ENCODE peak calls at places on chromosomes 6 and 20, in four cellular contexts. G is ecto neural progenitor cell, A is nucleus accumbens, P is ovary. N is an unnamed sample.

GRCh38 chr6:26269406-26270120 is 95.4 kb upstream of the BTN3A2 start:
- DNase-seq in G (no peak), A (no peak), P (no peak), N (no peak)

GRCh38 chr6:45116714-45117410 is 211.3 kb upstream of the RUNX2 start:
- DNase-seq in G (no peak), A (no peak), P (no peak), N (no peak)

GRCh38 chr6:158242071-158242606 is 70.1 kb upstream of the TULP4 start:
- DNase-seq in G (no peak), A (no peak), P (no peak), N (no peak)

GRCh38 chr20:52805892-52806291 is 166.3 kb upstream of the TSHZ2 start:
- DNase-seq in G (no peak), A (no peak), P (no peak), N (no peak)

GRCh38 chr6:54860739-54861138 is 14.2 kb downstream of the FAM83B start:
- DNase-seq in G (no peak), A (no peak), P (no peak), N (no peak)

GRCh38 chr6:21593927-21594421 is 423 bp downstream of the SOX4 start:
- DNase-seq in G (peak), A (peak), P (no peak), N (no peak)

GRCh38 chr6:30647039-30647801 is at the start of gene C6orf136:
- DNase-seq in G (peak), A (peak), P (peak), N (peak)

GRCh38 chr20:7703436-7703835 is 236.8 kb downstream of the HAO1 start:
- DNase-seq in G (no peak), A (no peak), P (no peak), N (no peak)

GRCh38 chr20:41734506-41734945 is 116.3 kb upstream of the CHD6 start:
- DNase-seq in G (peak), A (peak), P (no peak), N (no peak)

GRCh38 chr20:48191200-48191599 is 405.9 kb upstream of the SULF2 start:
- DNase-seq in G (no peak), A (no peak), P (peak), N (no peak)

GRCh38 chr20:64228751-64229518 is 26.6 kb upstream of the PCMTD2 start:
- DNase-seq in G (no peak), A (no peak), P (no peak), N (no peak)

GRCh38 chr6:78462728-78463127 is 404.6 kb upstream of the IRAK1BP1 start:
- DNase-seq in G (no peak), A (no peak), P (no peak), N (no peak)

GRCh38 chr6:169752074-169752623 is 727 bp downstream of the ERMARD start:
- DNase-seq in G (no peak), A (no peak), P (no peak), N (no peak)

GRCh38 chr20:48749437-48749836 is 78.4 kb downstream of the PREX1 start:
- DNase-seq in G (no peak), A (no peak), P (no peak), N (no peak)

GRCh38 chr20:47679462-47679861 is 105.8 kb downstream of the SULF2 start:
- DNase-seq in G (no peak), A (no peak), P (no peak), N (no peak)

GRCh38 chr6:11062715-11063114 is 18.6 kb upstream of the ELOVL2 start:
- DNase-seq in G (no peak), A (no peak), P (no peak), N (no peak)

GRCh38 chr6:166901626-166902025 is 54.7 kb downstream of the RNASET2 start:
- DNase-seq in G (no peak), A (no peak), P (no peak), N (no peak)

GRCh38 chr6:145092554-145092953 is 642.8 kb downstream of the EPM2A start:
- DNase-seq in G (no peak), A (no peak), P (no peak), N (no peak)

GRCh38 chr20:6829510-6830116 is 62.1 kb downstream of the BMP2 start:
- DNase-seq in G (no peak), A (no peak), P (no peak), N (no peak)

GRCh38 chr6:150881911-150882481 is 16.5 kb downstream of the MTHFD1L start:
- DNase-seq in G (peak), A (peak), P (peak), N (no peak)

GRCh38 chr6:33114428-33114827 is 38.6 kb downstream of the HLA-DPB1 start:
- DNase-seq in G (no peak), A (no peak), P (no peak), N (no peak)

GRCh38 chr6:40719671-40720374 is 132.7 kb upstream of the LRFN2 start:
- DNase-seq in G (no peak), A (peak), P (no peak), N (no peak)

GRCh38 chr6:106444777-106445507 is 84.4 kb downstream of the CRYBG1 start:
- DNase-seq in G (no peak), A (peak), P (no peak), N (peak)

GRCh38 chr6:37516920-37517405 is 17.3 kb upstream of the CCDC167 start:
- DNase-seq in G (no peak), A (no peak), P (no peak), N (no peak)

GRCh38 chr20:38875170-38875993 is 50.8 kb upstream of the FAM83D start:
- DNase-seq in G (no peak), A (no peak), P (no peak), N (no peak)

N was measured in amygdala.